ENCODE peak calls at places on chromosome 3, in eight cellular contexts. Q is OCI-LY7, O is fibroblast of the aortic adventitia, U is upper lobe of right lung, F is cardiac fibroblast, I is foreskin fibroblast, W is HFFc6, D is astrocyte of the spinal cord. E is an unnamed sample.

GRCh38 chr3:127068871-127069270 is 86.0 kb downstream of the PLXNA1 start:
- DNase-seq in I (no peak), O (no peak), D (no peak), W (no peak), Q (no peak), F (no peak), U (peak; percentile 35), E (no peak)

GRCh38 chr3:10648181-10648580 is 142.8 kb upstream of the ATP2B2 start:
- DNase-seq in U (no peak), F (no peak), Q (no peak), D (no peak), O (no peak), W (no peak), I (no peak), E (no peak)

GRCh38 chr3:41932511-41932910 is 29.4 kb downstream of the ULK4 start:
- DNase-seq in Q (no peak), O (no peak), U (no peak), D (no peak), W (no peak), F (no peak), I (no peak), E (no peak)

GRCh38 chr3:157248590-157249425 is 88.9 kb upstream of the CCNL1 start:
- DNase-seq in Q (no peak), F (peak; percentile 92), W (peak; percentile 88), D (peak; percentile 93), O (peak; percentile 94), I (peak; percentile 82), U (no peak), E (no peak)

GRCh38 chr3:13642597-13642996 is 93.7 kb downstream of the FBLN2 start:
- DNase-seq in D (peak; percentile 20), W (no peak), Q (no peak), U (no peak), I (no peak), O (no peak), F (no peak), E (no peak)

GRCh38 chr3:79247367-79248103 is 520.3 kb downstream of the ROBO1 start:
- DNase-seq in Q (no peak), O (peak; percentile 16), F (peak; percentile 60), I (peak; percentile 37), W (peak; percentile 17), U (no peak), D (peak; percentile 72), E (no peak)

GRCh38 chr3:42556089-42556632 is 25.6 kb downstream of the SEC22C start:
- DNase-seq in D (no peak), W (no peak), Q (peak; percentile 20), F (no peak), I (no peak), O (no peak), U (no peak), E (no peak)

GRCh38 chr3:172859035-172859434 is 108.5 kb downstream of the ECT2 start:
- DNase-seq in W (no peak), O (no peak), Q (no peak), U (no peak), D (peak; percentile 40), I (no peak), F (no peak), E (no peak)

GRCh38 chr3:126811530-126811929 is 107.5 kb downstream of the CHCHD6 start:
- DNase-seq in U (no peak), D (no peak), I (peak; percentile 49), Q (no peak), O (peak; percentile 53), W (peak; percentile 56), F (peak; percentile 23), E (no peak)

GRCh38 chr3:117736851-117737250 is 1027.3 kb downstream of the TUSC7 start:
- DNase-seq in Q (no peak), W (no peak), U (no peak), O (no peak), D (peak; percentile 9), I (no peak), F (peak; percentile 8), E (no peak)

GRCh38 chr3:31377045-31377642 is 155.6 kb upstream of the STT3B start:
- DNase-seq in D (peak; percentile 88), Q (no peak), I (peak; percentile 53), W (peak; percentile 70), F (peak; percentile 11), O (peak; percentile 69), U (no peak), E (no peak)

GRCh38 chr3:12922299-12922698 is 80.9 kb upstream of the RPL32 start:
- DNase-seq in Q (no peak), F (peak; percentile 9), I (no peak), D (peak; percentile 3), W (no peak), O (no peak), U (no peak), E (no peak)

GRCh38 chr3:24495334-24495994 is 814 bp upstream of the THRB start:
- DNase-seq in U (peak; percentile 87), O (no peak), F (no peak), D (no peak), I (no peak), Q (no peak), W (no peak), E (no peak)

GRCh38 chr3:52606373-52607085 is 70.1 kb downstream of the UQCC5 start:
- DNase-seq in W (peak; percentile 17), I (peak; percentile 3), U (no peak), O (peak; percentile 31), F (peak; percentile 37), Q (no peak), D (peak; percentile 25), E (no peak)

GRCh38 chr3:76679510-76679909 is 360.4 kb upstream of the ROBO2 start:
- DNase-seq in D (no peak), O (no peak), W (no peak), U (no peak), F (no peak), I (no peak), Q (no peak), E (no peak)

GRCh38 chr3:140523600-140523999 is 154.3 kb upstream of the TRIM42 start:
- DNase-seq in Q (no peak), W (no peak), D (no peak), U (no peak), I (no peak), O (no peak), F (no peak), E (no peak)

GRCh38 chr3:134597390-134597975 is 53.3 kb downstream of the KY start:
- DNase-seq in W (no peak), O (peak; percentile 18), I (no peak), Q (no peak), D (no peak), F (no peak), U (no peak), E (no peak)

GRCh38 chr3:80688814-80689213 is 921.0 kb upstream of the ROBO1 start:
- DNase-seq in U (no peak), Q (no peak), I (no peak), O (peak; percentile 25), D (peak; percentile 50), F (peak; percentile 58), W (no peak), E (no peak)

GRCh38 chr3:59998040-59998439 is 948.2 kb upstream of the CFAP20DC start:
- DNase-seq in O (no peak), W (no peak), Q (no peak), D (no peak), F (no peak), U (no peak), I (no peak), E (no peak)

GRCh38 chr3:196800742-196801141 is 61.1 kb downstream of the PAK2 start:
- DNase-seq in I (no peak), Q (no peak), D (no peak), W (no peak), F (no peak), U (no peak), O (no peak), E (no peak)

GRCh38 chr3:65524544-65525070 is 514.1 kb downstream of the MAGI1 start:
- DNase-seq in W (no peak), D (no peak), U (no peak), F (no peak), I (no peak), Q (no peak), O (no peak), E (no peak)

GRCh38 chr3:73341272-73341671 is 279.8 kb downstream of the EBLN2 start:
- DNase-seq in U (no peak), Q (no peak), D (no peak), F (no peak), O (no peak), W (no peak), I (no peak), E (no peak)

GRCh38 chr3:73342077-73342476 is 280.6 kb downstream of the EBLN2 start:
- DNase-seq in I (no peak), U (no peak), W (no peak), Q (no peak), F (no peak), O (no peak), D (no peak), E (no peak)
- TF ChIP-seq CTCF in I (no peak), U (no peak), W (no peak), Q (no peak), F (no peak), O (no peak), D (no peak), E (no peak)

GRCh38 chr3:129575233-129575986 is 31.1 kb downstream of the PLXND1 start:
- DNase-seq in D (no peak), U (no peak), W (no peak), I (no peak), F (no peak), Q (no peak), O (no peak), E (no peak)
- TF ChIP-seq CTCF in D (no peak), U (no peak), W (peak; percentile 17), I (no peak), F (no peak), Q (no peak), O (no peak), E (no peak)

DNA sequence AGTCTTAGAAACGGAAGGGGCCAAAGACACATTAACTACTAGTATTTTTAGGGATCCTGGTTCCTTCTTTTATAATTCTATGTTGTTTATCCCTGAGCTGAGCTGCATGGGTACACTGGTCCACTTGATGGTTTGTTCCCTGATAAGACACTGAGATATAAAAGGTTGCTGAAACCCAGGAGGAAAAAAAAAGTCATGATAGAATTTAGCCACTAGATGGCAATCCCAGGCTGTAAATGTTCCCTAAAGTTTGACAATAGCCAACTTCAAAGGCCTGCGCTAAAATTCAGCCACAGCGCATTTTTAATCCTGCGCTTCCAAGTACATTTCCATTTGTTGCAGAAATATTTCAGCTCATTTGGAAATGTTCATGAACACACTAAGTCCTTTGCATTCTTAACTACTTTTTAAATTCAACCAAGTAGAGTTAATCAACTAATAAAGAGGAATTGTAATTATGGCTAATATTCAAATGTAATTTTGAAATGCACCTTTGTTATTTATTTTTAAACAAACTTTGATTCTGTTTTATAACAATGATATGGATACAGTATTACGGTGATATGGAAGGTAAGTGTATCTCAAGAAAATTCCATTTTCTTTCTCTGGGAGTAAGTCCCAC is 249.3 kb upstream of the FEZF2 start:
- DNase-seq in O (peak; percentile 84), W (peak; percentile 44), F (peak; percentile 77), Q (peak; percentile 66), D (peak; percentile 70), U (no peak), I (peak; percentile 51), E (no peak)
- TF ChIP-seq CTCF in O (peak; percentile 68), W (peak; percentile 86), F (peak; percentile 55), Q (peak; percentile 92), D (peak; percentile 64), U (peak; percentile 62), I (peak; percentile 59), E (no peak)

DNA sequence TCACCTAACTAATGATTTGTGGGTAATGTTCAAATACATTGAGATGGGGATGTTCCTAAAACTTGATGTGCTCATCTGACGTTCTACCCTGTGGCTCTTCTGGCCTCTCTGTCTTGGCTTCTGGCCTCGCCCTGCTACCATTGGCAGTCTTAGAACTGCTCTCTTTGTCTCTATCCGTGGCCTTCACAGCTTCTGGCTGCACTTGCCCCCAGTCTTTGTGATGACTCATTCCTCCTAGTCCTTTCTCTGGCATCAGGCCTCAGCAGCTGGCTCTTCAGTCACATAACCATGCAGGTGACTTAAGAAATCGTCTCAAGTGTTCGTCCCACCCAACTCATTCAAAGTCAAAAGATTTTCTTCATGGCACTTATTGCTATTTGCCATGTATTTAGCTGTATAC is 188.1 kb downstream of the BBX start:
- DNase-seq in W (no peak), Q (no peak), D (peak; percentile 51), U (peak; percentile 65), F (peak; percentile 35), O (peak; percentile 43), I (peak; percentile 11), E (no peak)
- TF ChIP-seq CTCF in W (no peak), Q (no peak), D (no peak), U (no peak), F (no peak), O (no peak), I (no peak), E (no peak)

E was measured in activated B cell treated with CpG ODN at 0.5 μM for 24 hours.